ENCODE peak calls at places on chromosomes 11 and 22, in nine cellular contexts. One of them, this sample, is unnamed.

GRCh38 chr11:2276280-2276998 is 6.1 kb upstream of the ASCL2 start:
- DNase-seq in GM03348: no peak
- DNase-seq in right cardiac atrium: no peak
- DNase-seq in omental fat pad: peak; percentile 5
- DNase-seq in brain microvascular endothelial cell: no peak
- DNase-seq in stimulated activated CD8-positive, alpha-beta memory T cell treated with anti-CD3 and anti-CD28 coated beads, Interleukin-7, amount 100 ng/mL, for 1 hour: no peak
- DNase-seq in aorta: no peak
- DNase-seq in SJSA1: peak; percentile 43
- DNase-seq in progenitor cell of endocrine pancreas: no peak
- DNase-seq in this sample: no peak

GRCh38 chr11:74611369-74611861 is 19.0 kb downstream of the POLD3 start:
- DNase-seq in brain microvascular endothelial cell: no peak
- DNase-seq in SJSA1: no peak
- DNase-seq in stimulated activated CD8-positive, alpha-beta memory T cell treated with anti-CD3 and anti-CD28 coated beads, Interleukin-7, amount 100 ng/mL, for 1 hour: no peak
- DNase-seq in progenitor cell of endocrine pancreas: no peak
- DNase-seq in right cardiac atrium: no peak
- DNase-seq in omental fat pad: no peak
- DNase-seq in aorta: no peak
- DNase-seq in GM03348: peak; percentile 73
- DNase-seq in this sample: no peak

GRCh38 chr11:59776210-59777066 is 21.3 kb downstream of the STX3 start:
- DNase-seq in progenitor cell of endocrine pancreas: no peak
- DNase-seq in stimulated activated CD8-positive, alpha-beta memory T cell treated with anti-CD3 and anti-CD28 coated beads, Interleukin-7, amount 100 ng/mL, for 1 hour: no peak
- DNase-seq in aorta: no peak
- DNase-seq in GM03348: no peak
- DNase-seq in SJSA1: no peak
- DNase-seq in brain microvascular endothelial cell: peak; percentile 61
- DNase-seq in omental fat pad: no peak
- DNase-seq in right cardiac atrium: no peak
- DNase-seq in this sample: peak; percentile 61

GRCh38 chr22:21832291-21833290 is 34.9 kb downstream of the MAPK1 start:
- DNase-seq in aorta: no peak
- DNase-seq in stimulated activated CD8-positive, alpha-beta memory T cell treated with anti-CD3 and anti-CD28 coated beads, Interleukin-7, amount 100 ng/mL, for 1 hour: no peak
- DNase-seq in omental fat pad: no peak
- DNase-seq in brain microvascular endothelial cell: no peak
- DNase-seq in right cardiac atrium: no peak
- DNase-seq in SJSA1: no peak
- DNase-seq in progenitor cell of endocrine pancreas: no peak
- DNase-seq in GM03348: peak; percentile 53
- DNase-seq in this sample: no peak

GRCh38 chr11:116422976-116423375 is 349.8 kb downstream of the BUD13 start:
- DNase-seq in right cardiac atrium: no peak
- DNase-seq in GM03348: no peak
- DNase-seq in aorta: no peak
- DNase-seq in omental fat pad: no peak
- DNase-seq in stimulated activated CD8-positive, alpha-beta memory T cell treated with anti-CD3 and anti-CD28 coated beads, Interleukin-7, amount 100 ng/mL, for 1 hour: no peak
- DNase-seq in progenitor cell of endocrine pancreas: no peak
- DNase-seq in brain microvascular endothelial cell: no peak
- DNase-seq in SJSA1: no peak
- DNase-seq in this sample: no peak

GRCh38 chr11:61701298-61701993 is 21.3 kb downstream of the DAGLA start:
- DNase-seq in SJSA1: no peak
- DNase-seq in stimulated activated CD8-positive, alpha-beta memory T cell treated with anti-CD3 and anti-CD28 coated beads, Interleukin-7, amount 100 ng/mL, for 1 hour: no peak
- DNase-seq in progenitor cell of endocrine pancreas: no peak
- DNase-seq in right cardiac atrium: no peak
- DNase-seq in omental fat pad: no peak
- DNase-seq in brain microvascular endothelial cell: no peak
- DNase-seq in aorta: no peak
- DNase-seq in GM03348: no peak
- DNase-seq in this sample: no peak

GRCh38 chr11:65340226-65340625 is 6.6 kb downstream of the DPF2 start:
- DNase-seq in SJSA1: no peak
- DNase-seq in stimulated activated CD8-positive, alpha-beta memory T cell treated with anti-CD3 and anti-CD28 coated beads, Interleukin-7, amount 100 ng/mL, for 1 hour: no peak
- DNase-seq in brain microvascular endothelial cell: no peak
- DNase-seq in progenitor cell of endocrine pancreas: no peak
- DNase-seq in omental fat pad: no peak
- DNase-seq in right cardiac atrium: no peak
- DNase-seq in aorta: no peak
- DNase-seq in GM03348: no peak
- DNase-seq in this sample: no peak

GRCh38 chr11:101566626-101567025 is 17.2 kb downstream of the TRPC6 start:
- DNase-seq in right cardiac atrium: no peak
- DNase-seq in aorta: no peak
- DNase-seq in progenitor cell of endocrine pancreas: no peak
- DNase-seq in GM03348: no peak
- DNase-seq in SJSA1: no peak
- DNase-seq in stimulated activated CD8-positive, alpha-beta memory T cell treated with anti-CD3 and anti-CD28 coated beads, Interleukin-7, amount 100 ng/mL, for 1 hour: no peak
- DNase-seq in omental fat pad: no peak
- DNase-seq in brain microvascular endothelial cell: no peak
- DNase-seq in this sample: no peak

GRCh38 chr11:1260023-1260501 is 37.2 kb downstream of the MUC5B start:
- DNase-seq in progenitor cell of endocrine pancreas: no peak
- DNase-seq in aorta: no peak
- DNase-seq in brain microvascular endothelial cell: no peak
- DNase-seq in omental fat pad: no peak
- DNase-seq in stimulated activated CD8-positive, alpha-beta memory T cell treated with anti-CD3 and anti-CD28 coated beads, Interleukin-7, amount 100 ng/mL, for 1 hour: no peak
- DNase-seq in GM03348: peak; percentile 78
- DNase-seq in right cardiac atrium: no peak
- DNase-seq in SJSA1: no peak
- DNase-seq in this sample: peak; percentile 67

GRCh38 chr22:23137905-23138520 is 3.8 kb downstream of the RSPH14 start:
- DNase-seq in aorta: no peak
- DNase-seq in omental fat pad: no peak
- DNase-seq in SJSA1: no peak
- DNase-seq in brain microvascular endothelial cell: no peak
- DNase-seq in GM03348: no peak
- DNase-seq in right cardiac atrium: no peak
- DNase-seq in progenitor cell of endocrine pancreas: no peak
- DNase-seq in stimulated activated CD8-positive, alpha-beta memory T cell treated with anti-CD3 and anti-CD28 coated beads, Interleukin-7, amount 100 ng/mL, for 1 hour: peak; percentile 33
- DNase-seq in this sample: no peak

GRCh38 chr22:36160499-36160942 is at the start of gene APOL3:
- DNase-seq in stimulated activated CD8-positive, alpha-beta memory T cell treated with anti-CD3 and anti-CD28 coated beads, Interleukin-7, amount 100 ng/mL, for 1 hour: no peak
- DNase-seq in right cardiac atrium: peak; percentile 87
- DNase-seq in SJSA1: no peak
- DNase-seq in GM03348: peak; percentile 70
- DNase-seq in omental fat pad: peak; percentile 58
- DNase-seq in progenitor cell of endocrine pancreas: no peak
- DNase-seq in brain microvascular endothelial cell: peak; percentile 45
- DNase-seq in aorta: no peak
- DNase-seq in this sample: peak; percentile 15

GRCh38 chr11:2815762-2816496 is 69.6 kb downstream of the CDKN1C start:
- DNase-seq in omental fat pad: no peak
- DNase-seq in stimulated activated CD8-positive, alpha-beta memory T cell treated with anti-CD3 and anti-CD28 coated beads, Interleukin-7, amount 100 ng/mL, for 1 hour: no peak
- DNase-seq in SJSA1: no peak
- DNase-seq in brain microvascular endothelial cell: no peak
- DNase-seq in GM03348: no peak
- DNase-seq in aorta: peak; percentile 68
- DNase-seq in progenitor cell of endocrine pancreas: no peak
- DNase-seq in right cardiac atrium: peak; percentile 3
- DNase-seq in this sample: no peak

GRCh38 chr11:113685650-113686349 is 20.3 kb downstream of the TMPRSS5 start:
- DNase-seq in GM03348: no peak
- DNase-seq in progenitor cell of endocrine pancreas: no peak
- DNase-seq in right cardiac atrium: no peak
- DNase-seq in stimulated activated CD8-positive, alpha-beta memory T cell treated with anti-CD3 and anti-CD28 coated beads, Interleukin-7, amount 100 ng/mL, for 1 hour: no peak
- DNase-seq in brain microvascular endothelial cell: no peak
- DNase-seq in SJSA1: no peak
- DNase-seq in omental fat pad: no peak
- DNase-seq in aorta: no peak
- DNase-seq in this sample: no peak

GRCh38 chr22:37231406-37232139 is 12.5 kb downstream of the RAC2 start:
- DNase-seq in GM03348: no peak
- DNase-seq in SJSA1: no peak
- DNase-seq in progenitor cell of endocrine pancreas: no peak
- DNase-seq in aorta: peak; percentile 72
- DNase-seq in right cardiac atrium: no peak
- DNase-seq in brain microvascular endothelial cell: no peak
- DNase-seq in stimulated activated CD8-positive, alpha-beta memory T cell treated with anti-CD3 and anti-CD28 coated beads, Interleukin-7, amount 100 ng/mL, for 1 hour: no peak
- DNase-seq in omental fat pad: no peak
- DNase-seq in this sample: no peak

GRCh38 chr11:83661491-83662350 is 375.6 kb upstream of the CCDC90B start:
- DNase-seq in brain microvascular endothelial cell: no peak
- DNase-seq in SJSA1: no peak
- DNase-seq in aorta: no peak
- DNase-seq in progenitor cell of endocrine pancreas: no peak
- DNase-seq in omental fat pad: no peak
- DNase-seq in stimulated activated CD8-positive, alpha-beta memory T cell treated with anti-CD3 and anti-CD28 coated beads, Interleukin-7, amount 100 ng/mL, for 1 hour: no peak
- DNase-seq in right cardiac atrium: no peak
- DNase-seq in GM03348: no peak
- DNase-seq in this sample: no peak

GRCh38 chr11:62439785-62440602 is 21.2 kb downstream of the SCGB1A1 start:
- DNase-seq in stimulated activated CD8-positive, alpha-beta memory T cell treated with anti-CD3 and anti-CD28 coated beads, Interleukin-7, amount 100 ng/mL, for 1 hour: no peak
- DNase-seq in GM03348: peak; percentile 81
- DNase-seq in brain microvascular endothelial cell: no peak
- DNase-seq in SJSA1: no peak
- DNase-seq in progenitor cell of endocrine pancreas: no peak
- DNase-seq in right cardiac atrium: peak; percentile 62
- DNase-seq in omental fat pad: no peak
- DNase-seq in aorta: peak; percentile 81
- DNase-seq in this sample: no peak

GRCh38 chr11:113204280-113204679 is 110.1 kb upstream of the TTC12 start:
- DNase-seq in SJSA1: no peak
- DNase-seq in aorta: no peak
- DNase-seq in brain microvascular endothelial cell: no peak
- DNase-seq in omental fat pad: no peak
- DNase-seq in stimulated activated CD8-positive, alpha-beta memory T cell treated with anti-CD3 and anti-CD28 coated beads, Interleukin-7, amount 100 ng/mL, for 1 hour: no peak
- DNase-seq in right cardiac atrium: no peak
- DNase-seq in progenitor cell of endocrine pancreas: no peak
- DNase-seq in GM03348: no peak
- DNase-seq in this sample: no peak

GRCh38 chr11:131441398-131441797 is 71.0 kb downstream of the NTM start:
- DNase-seq in aorta: no peak
- DNase-seq in omental fat pad: no peak
- DNase-seq in right cardiac atrium: no peak
- DNase-seq in stimulated activated CD8-positive, alpha-beta memory T cell treated with anti-CD3 and anti-CD28 coated beads, Interleukin-7, amount 100 ng/mL, for 1 hour: no peak
- DNase-seq in progenitor cell of endocrine pancreas: no peak
- DNase-seq in brain microvascular endothelial cell: no peak
- DNase-seq in GM03348: no peak
- DNase-seq in SJSA1: no peak
- DNase-seq in this sample: no peak

GRCh38 chr11:14409891-14410290 is 50.9 kb upstream of the RRAS2 start:
- DNase-seq in GM03348: no peak
- DNase-seq in SJSA1: no peak
- DNase-seq in brain microvascular endothelial cell: no peak
- DNase-seq in aorta: no peak
- DNase-seq in progenitor cell of endocrine pancreas: no peak
- DNase-seq in right cardiac atrium: no peak
- DNase-seq in omental fat pad: no peak
- DNase-seq in stimulated activated CD8-positive, alpha-beta memory T cell treated with anti-CD3 and anti-CD28 coated beads, Interleukin-7, amount 100 ng/mL, for 1 hour: no peak
- DNase-seq in this sample: no peak